ENCODE peak calls at places on chromosomes 6 and 20, in six cellular contexts. I, T, S, M, J and E are unnamed samples.

GRCh38 chr6:118735320-118735719 is 83.9 kb upstream of the CEP85L start:
- DNase-seq in J (no peak), S (peak; percentile 62), M (peak; percentile 23), T (no peak), I (no peak), E (no peak)

GRCh38 chr6:23784313-23784919 is 341.6 kb upstream of the NRSN1 start:
- DNase-seq in J (no peak), M (no peak), I (no peak), S (no peak), T (no peak), E (no peak)

GRCh38 chr6:24827162-24827561 is 28.4 kb upstream of the ARMH2 start:
- DNase-seq in J (no peak), M (no peak), T (no peak), I (no peak), S (no peak), E (no peak)

GRCh38 chr6:24752917-24753486 is 21.7 kb upstream of the GMNN start:
- DNase-seq in T (no peak), M (no peak), S (no peak), J (no peak), I (no peak), E (no peak)

GRCh38 chr20:43914697-43915208 is at the start of gene TOX2:
- DNase-seq in M (peak; percentile 49), J (no peak), S (peak; percentile 89), I (no peak), T (no peak), E (peak; percentile 65)

GRCh38 chr6:134437376-134437775 is 119.5 kb upstream of the SGK1 start:
- DNase-seq in J (no peak), I (no peak), M (peak; percentile 61), S (peak; percentile 24), T (no peak), E (peak; percentile 25)

GRCh38 chr20:25012616-25013189 is 20.2 kb upstream of the APMAP start:
- DNase-seq in S (no peak), T (no peak), I (no peak), M (no peak), J (peak; percentile 8), E (no peak)

GRCh38 chr6:11727356-11727755 is 51.2 kb downstream of the ADTRP start:
- DNase-seq in T (no peak), J (no peak), I (no peak), M (peak; percentile 41), S (no peak), E (no peak)

GRCh38 chr6:111485316-111485715 is 2.3 kb upstream of the REV3L start:
- DNase-seq in I (no peak), S (no peak), J (no peak), M (no peak), T (no peak), E (no peak)

GRCh38 chr20:64151634-64152530 is 12.4 kb upstream of the MYT1 start:
- DNase-seq in S (no peak), J (no peak), M (no peak), I (no peak), T (no peak), E (no peak)

GRCh38 chr6:23349521-23350147 is 776.4 kb upstream of the NRSN1 start:
- DNase-seq in J (no peak), S (no peak), T (no peak), I (no peak), M (peak; percentile 77), E (peak; percentile 34)

GRCh38 chr20:33423141-33423834 is 20.3 kb downstream of the SNTA1 start:
- DNase-seq in T (peak; percentile 80), J (no peak), I (peak; percentile 87), S (peak; percentile 78), M (peak; percentile 97), E (peak; percentile 83)

GRCh38 chr20:45946149-45946970 is 11.9 kb downstream of the PCIF1 start:
- DNase-seq in J (peak; percentile 84), I (no peak), T (no peak), M (peak; percentile 28), S (no peak), E (no peak)

GRCh38 chr20:19094959-19095541 is 117.4 kb upstream of the SLC24A3 start:
- DNase-seq in S (no peak), J (no peak), I (no peak), M (no peak), T (no peak), E (no peak)

DNA sequence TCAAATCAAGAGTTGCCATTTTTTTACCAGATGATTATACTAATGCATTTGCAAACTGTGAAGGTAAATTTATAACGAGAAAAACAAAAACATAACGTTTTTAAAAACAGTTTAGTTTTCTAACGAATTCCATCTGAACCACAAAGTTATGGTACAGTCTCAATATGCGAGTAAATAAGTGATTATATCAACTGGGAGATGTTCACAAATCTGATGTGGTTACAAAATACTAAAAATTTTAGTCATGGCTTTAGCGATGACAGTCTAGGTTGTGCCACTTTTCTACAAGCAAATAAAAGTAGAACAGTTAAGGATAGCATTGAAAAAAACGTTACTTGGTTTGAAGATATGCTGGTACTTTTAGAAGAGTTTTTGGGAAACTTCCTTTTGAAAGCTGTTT is 186.8 kb downstream of the FUT9 start:
- DNase-seq in M (no peak), T (no peak), J (no peak), S (no peak), I (no peak), E (no peak)
- H3K27me3 ChIP-seq in M (no peaks in the 10 kb centered on the region), T (no peaks in the 10 kb centered on the region), J (no peaks in the 10 kb centered on the region), S (no peaks in the 10 kb centered on the region), I (no peaks in the 10 kb centered on the region), E (no peaks in the 10 kb centered on the region)

DNA sequence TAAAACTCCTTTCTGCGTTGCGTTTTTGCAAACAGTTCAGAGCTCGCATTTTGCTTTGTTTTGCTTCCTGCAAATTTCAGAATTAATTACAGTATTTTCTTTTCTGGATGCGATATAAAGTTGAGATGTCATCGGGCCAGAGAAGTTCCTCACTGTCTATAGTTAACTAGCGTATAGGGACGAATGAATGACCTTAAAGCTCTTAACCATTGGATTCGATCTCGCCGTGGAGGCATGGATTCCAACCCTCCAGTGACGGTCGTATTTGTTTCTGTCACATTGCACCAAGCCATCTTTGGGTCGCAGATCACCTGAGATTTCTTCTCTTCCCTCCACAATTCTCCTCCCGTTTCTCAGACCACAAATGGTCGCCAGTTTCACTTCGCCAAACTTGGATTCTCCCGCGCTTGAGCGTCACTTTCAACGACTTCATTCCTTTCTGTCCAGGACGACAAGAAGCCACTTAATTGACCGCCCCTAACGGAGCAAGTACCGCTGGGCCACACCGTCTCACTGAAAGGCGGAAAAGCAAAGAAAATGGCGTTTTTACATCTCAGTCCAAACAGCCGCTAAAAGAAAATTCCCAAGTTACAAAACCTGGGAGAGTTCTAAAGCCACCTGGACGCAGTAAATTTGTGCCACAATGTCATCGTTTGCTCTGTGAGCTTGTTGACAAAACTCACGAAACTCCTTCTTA is 85.3 kb upstream of the ZNF184 start:
- DNase-seq in S (no peak), J (no peak), T (no peak), M (peak; percentile 4), I (no peak), E (no peak)
- H3K4me3 ChIP-seq in S (peak overlapping the region; percentile 2), J (no peak overlapping the region), T (no peak overlapping the region), M (peak overlapping the region; percentile 45), I (no peak overlapping the region), E (no peak overlapping the region)

DNA sequence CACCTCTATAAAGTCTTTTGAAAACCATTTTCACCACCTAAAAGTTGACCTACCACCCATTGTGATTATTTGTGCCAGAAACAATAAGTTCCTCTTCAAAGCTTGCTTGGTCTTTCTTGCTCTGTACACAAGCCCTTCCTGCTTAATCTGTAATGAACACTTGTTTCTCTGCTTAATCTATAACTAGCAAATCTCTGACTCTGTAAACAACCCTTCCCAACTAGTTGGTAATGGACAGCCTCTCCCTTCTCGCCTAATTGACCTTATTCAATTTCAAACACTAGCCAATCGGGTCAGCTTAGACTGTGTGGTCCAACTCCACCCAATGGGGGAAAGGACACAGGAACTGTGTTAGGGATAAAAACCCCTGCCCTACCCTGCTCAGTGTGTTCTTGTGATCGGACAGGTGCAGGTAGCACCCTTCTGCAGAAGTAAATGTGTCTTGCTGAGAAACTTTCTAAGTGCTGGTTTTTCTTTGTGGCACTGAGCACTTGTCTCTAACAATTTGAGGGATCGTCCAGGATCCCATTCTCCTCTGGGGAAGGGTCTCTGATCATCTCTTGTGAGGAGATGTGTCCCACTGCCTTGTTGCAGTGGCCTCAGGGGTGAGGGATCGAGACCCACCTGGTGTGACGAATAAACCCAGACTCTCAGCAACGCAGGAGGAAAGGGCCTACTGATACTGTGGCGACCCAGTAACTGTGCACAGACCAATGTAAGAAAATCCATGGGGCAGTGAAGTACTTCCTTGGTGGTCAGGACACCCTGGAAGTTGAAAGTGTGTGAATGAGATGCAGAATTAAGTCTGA is 23.5 kb downstream of the CHD6 start:
- DNase-seq in M (no peak), I (no peak), J (no peak), T (no peak), S (no peak), E (no peak)
- H3K27me3 ChIP-seq in M (no peaks in the 10 kb centered on the region), I (no peaks in the 10 kb centered on the region), J (no peaks in the 10 kb centered on the region), T (no peaks in the 10 kb centered on the region), S (no peaks in the 10 kb centered on the region), E (no peaks in the 10 kb centered on the region)

GRCh38 chr6:152981989-152982767 is 663 bp downstream of the FBXO5 start:
- DNase-seq in S (peak; percentile 57), J (peak; percentile 37), I (peak; percentile 14), M (no peak), T (no peak), E (peak; percentile 23)

GRCh38 chr6:152982768-152983636 is at the start of gene FBXO5:
- DNase-seq in J (peak; percentile 97), I (peak; percentile 97), S (peak; percentile 94), M (peak; percentile 98), T (peak; percentile 90), E (peak; percentile 97)

GRCh38 chr6:152980656-152981055 is 2.2 kb downstream of the FBXO5 start:
- DNase-seq in T (no peak), J (no peak), S (no peak), I (no peak), M (no peak), E (no peak)

GRCh38 chr6:152979116-152979515 is 3.7 kb downstream of the FBXO5 start:
- DNase-seq in J (no peak), S (no peak), M (no peak), T (no peak), I (no peak), E (no peak)

DNA sequence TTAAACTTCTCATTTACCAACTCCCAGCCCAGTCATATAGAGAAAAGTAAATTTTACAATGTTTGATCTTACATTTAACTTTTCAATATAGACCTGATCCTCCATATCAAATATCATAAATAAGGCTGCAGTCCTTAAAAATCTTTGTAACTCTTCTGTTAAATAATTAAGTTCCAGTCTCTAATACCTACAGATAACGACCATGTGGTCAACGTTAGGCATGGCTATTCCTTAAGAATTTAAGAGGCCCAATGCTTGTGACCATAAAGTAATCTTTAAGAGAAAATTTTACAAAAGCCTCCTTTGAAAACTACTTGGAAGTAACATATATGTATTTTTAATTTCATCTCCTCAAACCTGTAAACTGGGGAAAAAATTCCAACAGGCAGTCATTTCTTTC is 1.6 kb downstream of the FBXO5 start:
- DNase-seq in J (no peak), I (no peak), T (no peak), S (no peak), M (no peak), E (no peak)
- H3K4me3 ChIP-seq in J (no peak overlapping the region), I (no peak overlapping the region), T (no peak overlapping the region), S (peak overlapping the region; percentile 99), M (peak overlapping the region; percentile 94), E (peak overlapping the region; percentile 83)

GRCh38 chr20:61840661-61841455 is 224.8 kb downstream of the TAF4 start:
- DNase-seq in S (no peak), M (no peak), J (no peak), T (no peak), I (no peak), E (no peak)
- H3K27me3 ChIP-seq in S (peaks cover 67% of the 10 kb centered on the region), M (no peaks in the 10 kb centered on the region), J (no peaks in the 10 kb centered on the region), T (no peaks in the 10 kb centered on the region), I (no peaks in the 10 kb centered on the region), E (no peaks in the 10 kb centered on the region)